ENCODE peak calls at places on chromosomes 11 and 22, in four cellular contexts. N is H1, G is endothelial cell of umbilical vein, A is HepG2. V is an unnamed sample.
A peak's percentile ranks its signal among the peaks of the same experiment; 100 is the strongest.

GRCh38 chr11:81092517-81092916 is 1641.1 kb downstream of the FAM181B start:
- DNase-seq in N (no peak), G (no peak), A (no peak), V (no peak)

GRCh38 chr22:30182365-30182764 is 64.2 kb downstream of the LIF start:
- DNase-seq in N (no peak), G (peak; percentile 39), A (peak; percentile 39), V (peak; percentile 9)

GRCh38 chr11:75651218-75651617 is 17.6 kb downstream of the MAP6 start:
- DNase-seq in N (no peak), G (no peak), A (no peak), V (no peak)

GRCh38 chr22:20571531-20572007 is 64.2 kb downstream of the MED15 start:
- DNase-seq in N (no peak), G (peak; percentile 42), A (peak; percentile 16), V (peak; percentile 91)

GRCh38 chr11:113256431-113257227 is 57.8 kb upstream of the TTC12 start:
- DNase-seq in N (no peak), G (no peak), A (no peak), V (no peak)

GRCh38 chr22:31296258-31296657 is 4.0 kb upstream of the PIK3IP1 start:
- DNase-seq in N (no peak), G (peak; percentile 70), A (no peak), V (no peak)

GRCh38 chr11:64500176-64501013 is 90.6 kb upstream of the SLC22A12 start:
- DNase-seq in N (no peak), G (no peak), A (no peak), V (peak; percentile 86)

GRCh38 chr22:47328550-47329243 is 566.2 kb downstream of the TBC1D22A start:
- DNase-seq in N (no peak), G (peak; percentile 87), A (peak; percentile 5), V (peak; percentile 34)

GRCh38 chr22:17803871-17804270 is 29.6 kb upstream of the BID start:
- DNase-seq in N (no peak), G (no peak), A (no peak), V (no peak)

GRCh38 chr11:130765369-130765768 is 150.9 kb downstream of the SNX19 start:
- DNase-seq in N (no peak), G (no peak), A (no peak), V (no peak)

GRCh38 chr11:114176321-114176720 is 116.8 kb downstream of the ZBTB16 start:
- DNase-seq in N (no peak), G (no peak), A (no peak), V (no peak)

GRCh38 chr11:78961186-78961782 is 386.6 kb upstream of the NARS2 start:
- DNase-seq in N (peak; percentile 57), G (peak; percentile 29), A (no peak), V (peak; percentile 16)

GRCh38 chr22:23779083-23779482 is 6.4 kb downstream of the MMP11 start:
- DNase-seq in N (no peak), G (no peak), A (no peak), V (no peak)

GRCh38 chr11:78828582-78829520 is 254.2 kb upstream of the NARS2 start:
- DNase-seq in N (no peak), G (no peak), A (no peak), V (no peak)

GRCh38 chr11:69640995-69641581 is at the start of gene CCND1:
- DNase-seq in N (no peak), G (peak; percentile 84), A (peak; percentile 95), V (peak; percentile 48)

GRCh38 chr11:68436985-68437926 is 23.3 kb upstream of the PPP6R3 start:
- DNase-seq in N (no peak), G (peak; percentile 87), A (no peak), V (peak; percentile 70)

GRCh38 chr22:46584081-46584903 is 35.9 kb upstream of the GRAMD4 start:
- DNase-seq in N (no peak), G (no peak), A (no peak), V (no peak)

GRCh38 chr11:812390-812789 is 2.6 kb downstream of the RPLP2 start:
- DNase-seq in N (no peak), G (no peak), A (no peak), V (no peak)

GRCh38 chr11:40338739-40339138 is 1120.7 kb downstream of the LRRC4C start:
- DNase-seq in N (no peak), G (peak; percentile 82), A (no peak), V (no peak)

GRCh38 chr11:35083181-35084061 is 55.5 kb upstream of the CD44 start:
- DNase-seq in N (no peak), G (no peak), A (no peak), V (no peak)

GRCh38 chr22:40326905-40327735 is 19.2 kb upstream of the ADSL start:
- DNase-seq in N (no peak), G (peak; percentile 75), A (no peak), V (no peak)

GRCh38 chr11:125890447-125891100 is 3.1 kb downstream of the HYLS1 start:
- DNase-seq in N (no peak), G (peak; percentile 79), A (no peak), V (peak; percentile 66)

GRCh38 chr22:22988785-22989184 is 81.5 kb upstream of the GNAZ start:
- DNase-seq in N (no peak), G (no peak), A (no peak), V (no peak)

GRCh38 chr11:69637956-69638871 is 2.7 kb upstream of the CCND1 start:
- DNase-seq in N (no peak), G (peak; percentile 72), A (no peak), V (no peak)

GRCh38 chr22:24066872-24067271 is 55.8 kb downstream of the CABIN1 start:
- DNase-seq in N (no peak), G (no peak), A (no peak), V (no peak)

GRCh38 chr22:46422896-46423295 is 87.4 kb downstream of the TRMU start:
- DNase-seq in N (no peak), G (no peak), A (no peak), V (no peak)

GRCh38 chr11:36131719-36132349 is 157.4 kb downstream of the COMMD9 start:
- DNase-seq in N (no peak), G (peak; percentile 71), A (peak; percentile 20), V (peak; percentile 62)

GRCh38 chr11:122139595-122139866 is 23.5 kb upstream of the BLID start:
- DNase-seq in N (no peak), G (peak; percentile 33), A (peak; percentile 9), V (no peak)

GRCh38 chr22:27107824-27108223 is 450.4 kb downstream of the MIAT start:
- DNase-seq in N (no peak), G (peak; percentile 92), A (peak; percentile 30), V (no peak)

GRCh38 chr11:86175585-86175984 is 69.0 kb upstream of the EED start:
- DNase-seq in N (no peak), G (no peak), A (no peak), V (peak; percentile 52)

GRCh38 chr11:132448334-132448995 is 1078.0 kb downstream of the NTM start:
- DNase-seq in N (no peak), G (no peak), A (no peak), V (no peak)

GRCh38 chr11:18802381-18803257 is 11.0 kb upstream of the PTPN5 start:
- DNase-seq in N (no peak), G (peak; percentile 69), A (peak; percentile 52), V (peak; percentile 35)

GRCh38 chr11:111960916-111961315 is 23.8 kb downstream of the DIXDC1 start:
- DNase-seq in N (no peak), G (no peak), A (no peak), V (no peak)

GRCh38 chr22:27393371-27393770 is 408.2 kb downstream of the MN1 start:
- DNase-seq in N (no peak), G (no peak), A (no peak), V (no peak)

GRCh38 chr22:36433318-36434231 is 45.8 kb upstream of the MYH9 start:
- DNase-seq in N (no peak), G (peak; percentile 33), A (peak; percentile 66), V (no peak)

GRCh38 chr11:17641792-17642350 is 77.5 kb upstream of the MYOD1 start:
- DNase-seq in N (no peak), G (no peak), A (no peak), V (no peak)

GRCh38 chr11:18769802-18770456 is 21.7 kb downstream of the PTPN5 start:
- DNase-seq in N (no peak), G (no peak), A (no peak), V (no peak)

GRCh38 chr22:45090364-45090960 is 73.3 kb upstream of the NUP50 start:
- DNase-seq in N (peak; percentile 44), G (no peak), A (peak; percentile 26), V (no peak)

GRCh38 chr11:85595285-85595884 is 31.8 kb downstream of the DLG2 start:
- DNase-seq in N (no peak), G (peak; percentile 50), A (peak; percentile 38), V (peak; percentile 34)

GRCh38 chr11:2824851-2825250 is 60.7 kb downstream of the CDKN1C start:
- DNase-seq in N (no peak), G (no peak), A (no peak), V (no peak)
- TF ChIP-seq JUN in N (no peak), G (no peak), A (no peak), V (no peak)

GRCh38 chr11:118895093-118896039 is 11.7 kb downstream of the CXCR5 start:
- DNase-seq in N (no peak), G (no peak), A (no peak), V (no peak)

GRCh38 chr11:118892515-118892914 is 8.8 kb downstream of the CXCR5 start:
- DNase-seq in N (no peak), G (no peak), A (no peak), V (no peak)

GRCh38 chr11:118894192-118894591 is 10.5 kb downstream of the CXCR5 start:
- DNase-seq in N (no peak), G (no peak), A (no peak), V (no peak)

GRCh38 chr11:118892964-118893363 is 9.3 kb downstream of the CXCR5 start:
- DNase-seq in N (no peak), G (no peak), A (no peak), V (no peak)

DNA sequence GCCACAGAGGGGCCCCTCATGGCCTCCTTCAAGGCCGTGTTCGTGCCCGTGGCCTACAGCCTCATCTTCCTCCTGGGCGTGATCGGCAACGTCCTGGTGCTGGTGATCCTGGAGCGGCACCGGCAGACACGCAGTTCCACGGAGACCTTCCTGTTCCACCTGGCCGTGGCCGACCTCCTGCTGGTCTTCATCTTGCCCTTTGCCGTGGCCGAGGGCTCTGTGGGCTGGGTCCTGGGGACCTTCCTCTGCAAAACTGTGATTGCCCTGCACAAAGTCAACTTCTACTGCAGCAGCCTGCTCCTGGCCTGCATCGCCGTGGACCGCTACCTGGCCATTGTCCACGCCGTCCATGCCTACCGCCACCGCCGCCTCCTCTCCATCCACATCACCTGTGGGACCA is 10.0 kb downstream of the CXCR5 start:
- DNase-seq in N (no peak), G (no peak), A (no peak), V (no peak)
- H3K4me1 ChIP-seq in N (peaks cover 34% of the 10 kb centered on the region), G (no peaks in the 10 kb centered on the region), A (peaks cover 8% of the 10 kb centered on the region), V (no peaks in the 10 kb centered on the region)

GRCh38 chr11:57680552-57680874 is 12.6 kb downstream of the ZDHHC5 start:
- DNase-seq in N (no peak), G (peak; percentile 16), A (no peak), V (no peak)
- H3K79me2 ChIP-seq in N (no peaks in the 10 kb centered on the region), G (peaks cover 66% of the 10 kb centered on the region), A (peaks cover 15% of the 10 kb centered on the region), V (peaks cover 75% of the 10 kb centered on the region)

GRCh38 chr11:73295259-73295995 is 12.6 kb upstream of the ARHGEF17 start:
- DNase-seq in N (no peak), G (peak; percentile 77), A (peak; percentile 57), V (peak; percentile 80)
- TF ChIP-seq JUN in N (no peak), G (no peak), A (no peak), V (no peak)

V was measured in K562.